ENCODE peak calls at places on chromosomes 13 and 19, in six cellular contexts. One of them, this sample, is unnamed.
A peak's percentile ranks its signal among the peaks of the same experiment; 100 is the strongest.

GRCh38 chr19:18541992-18542935 is 1.1 kb downstream of the FKBP8 start:
- DNase-seq in vagina: no peak
- DNase-seq in cardiac muscle cell: no peak
- DNase-seq in PC-3: no peak
- DNase-seq in fibroblast of lung: no peak
- DNase-seq in left ventricle myocardium inferior: no peak
- DNase-seq in this sample: no peak

GRCh38 chr19:6697291-6697690 is 23.2 kb downstream of the C3 start:
- DNase-seq in vagina: no peak
- DNase-seq in cardiac muscle cell: no peak
- DNase-seq in PC-3: no peak
- DNase-seq in fibroblast of lung: no peak
- DNase-seq in left ventricle myocardium inferior: no peak
- DNase-seq in this sample: no peak

GRCh38 chr19:41863209-41863931 is 3.3 kb downstream of the RPS19 start:
- DNase-seq in vagina: no peak
- DNase-seq in cardiac muscle cell: no peak
- DNase-seq in PC-3: no peak
- DNase-seq in fibroblast of lung: no peak
- DNase-seq in left ventricle myocardium inferior: no peak
- DNase-seq in this sample: no peak

GRCh38 chr13:46296920-46297319 is 85.2 kb downstream of the LRRC63 start:
- DNase-seq in vagina: no peak
- DNase-seq in cardiac muscle cell: peak; percentile 95
- DNase-seq in PC-3: peak; percentile 18
- DNase-seq in fibroblast of lung: peak; percentile 94
- DNase-seq in left ventricle myocardium inferior: no peak
- DNase-seq in this sample: no peak

GRCh38 chr19:1472227-1473055 is 6.6 kb downstream of the C19orf25 start:
- DNase-seq in vagina: no peak
- DNase-seq in cardiac muscle cell: no peak
- DNase-seq in PC-3: no peak
- DNase-seq in fibroblast of lung: no peak
- DNase-seq in left ventricle myocardium inferior: no peak
- DNase-seq in this sample: no peak

GRCh38 chr13:103101902-103102301 is 35.7 kb upstream of the SLC10A2 start:
- DNase-seq in vagina: no peak
- DNase-seq in cardiac muscle cell: no peak
- DNase-seq in PC-3: no peak
- DNase-seq in fibroblast of lung: no peak
- DNase-seq in left ventricle myocardium inferior: no peak
- DNase-seq in this sample: no peak

GRCh38 chr13:66347718-66348117 is 882.4 kb downstream of the PCDH9 start:
- DNase-seq in vagina: no peak
- DNase-seq in cardiac muscle cell: no peak
- DNase-seq in PC-3: no peak
- DNase-seq in fibroblast of lung: no peak
- DNase-seq in left ventricle myocardium inferior: no peak
- DNase-seq in this sample: no peak

GRCh38 chr13:58024103-58024502 is 392.6 kb downstream of the PCDH17 start:
- DNase-seq in vagina: no peak
- DNase-seq in cardiac muscle cell: no peak
- DNase-seq in PC-3: no peak
- DNase-seq in fibroblast of lung: no peak
- DNase-seq in left ventricle myocardium inferior: no peak
- DNase-seq in this sample: no peak

GRCh38 chr13:80307401-80307987 is 33.4 kb downstream of the SPRY2 start:
- DNase-seq in vagina: no peak
- DNase-seq in cardiac muscle cell: no peak
- DNase-seq in PC-3: no peak
- DNase-seq in fibroblast of lung: no peak
- DNase-seq in left ventricle myocardium inferior: no peak
- DNase-seq in this sample: no peak

GRCh38 chr19:17090501-17091074 is 15.0 kb downstream of the MYO9B start:
- DNase-seq in vagina: no peak
- DNase-seq in cardiac muscle cell: peak; percentile 36
- DNase-seq in PC-3: no peak
- DNase-seq in fibroblast of lung: no peak
- DNase-seq in left ventricle myocardium inferior: no peak
- DNase-seq in this sample: no peak

GRCh38 chr13:44051405-44051804 is 171.7 kb downstream of the LACC1 start:
- DNase-seq in vagina: no peak
- DNase-seq in cardiac muscle cell: no peak
- DNase-seq in PC-3: no peak
- DNase-seq in fibroblast of lung: no peak
- DNase-seq in left ventricle myocardium inferior: no peak
- DNase-seq in this sample: no peak

GRCh38 chr13:44049546-44049945 is 169.8 kb downstream of the LACC1 start:
- DNase-seq in vagina: no peak
- DNase-seq in cardiac muscle cell: no peak
- DNase-seq in PC-3: no peak
- DNase-seq in fibroblast of lung: no peak
- DNase-seq in left ventricle myocardium inferior: no peak
- DNase-seq in this sample: no peak

GRCh38 chr13:44046428-44046827 is 166.7 kb downstream of the LACC1 start:
- DNase-seq in vagina: no peak
- DNase-seq in cardiac muscle cell: no peak
- DNase-seq in PC-3: no peak
- DNase-seq in fibroblast of lung: no peak
- DNase-seq in left ventricle myocardium inferior: no peak
- DNase-seq in this sample: no peak

GRCh38 chr13:44050450-44051063 is 170.9 kb downstream of the LACC1 start:
- DNase-seq in vagina: no peak
- DNase-seq in cardiac muscle cell: peak; percentile 54
- DNase-seq in PC-3: peak; percentile 62
- DNase-seq in fibroblast of lung: peak; percentile 66
- DNase-seq in left ventricle myocardium inferior: no peak
- DNase-seq in this sample: no peak

DNA sequence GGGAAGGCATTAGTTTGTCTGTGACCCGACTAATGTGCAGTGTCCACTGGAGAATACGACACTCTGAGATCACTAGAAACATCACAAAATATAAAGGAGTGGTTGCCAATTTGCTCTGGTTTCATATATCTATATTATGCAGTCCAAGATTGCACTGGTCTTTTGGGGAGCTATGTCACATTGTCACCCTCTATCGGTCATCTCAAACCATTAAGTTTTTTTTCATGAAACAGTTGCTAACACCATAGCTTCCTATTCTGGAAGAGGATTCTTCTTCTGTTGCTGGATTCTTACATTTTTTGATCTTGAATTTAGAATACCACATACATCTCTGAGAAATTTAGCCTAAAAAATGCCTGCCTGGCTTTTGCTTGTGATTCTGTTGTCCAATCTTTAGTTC is 168.6 kb downstream of the LACC1 start:
- DNase-seq in vagina: no peak
- DNase-seq in cardiac muscle cell: peak; percentile 21
- DNase-seq in PC-3: peak; percentile 46
- DNase-seq in fibroblast of lung: peak; percentile 25
- DNase-seq in left ventricle myocardium inferior: no peak
- DNase-seq in this sample: no peak
- TF ChIP-seq CTCF in vagina: no peak
- TF ChIP-seq CTCF in cardiac muscle cell: peak; percentile 21
- TF ChIP-seq CTCF in PC-3: peak; percentile 66
- TF ChIP-seq CTCF in fibroblast of lung: peak; percentile 22
- TF ChIP-seq CTCF in left ventricle myocardium inferior: peak; percentile 39
- TF ChIP-seq CTCF in this sample: no peak

DNA sequence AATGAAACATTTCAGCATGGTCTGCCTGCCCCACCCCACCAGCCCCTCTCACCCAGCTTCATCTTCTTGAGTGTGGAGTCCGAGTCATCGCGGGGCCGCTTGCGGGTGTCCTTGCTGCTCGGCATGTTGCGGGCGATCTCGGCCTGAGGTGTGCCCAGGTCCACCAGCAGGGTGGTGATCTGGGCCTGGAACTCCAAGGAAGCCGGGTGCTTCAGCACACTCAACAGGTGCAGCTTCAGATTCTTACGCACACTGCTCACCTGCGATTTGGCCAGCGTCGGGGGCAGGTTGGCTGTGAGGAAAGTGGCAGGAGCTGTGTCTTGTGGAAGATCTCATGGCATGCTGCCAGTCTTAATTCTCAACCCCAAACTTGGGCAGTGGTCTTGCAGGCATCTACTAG is 20.7 kb downstream of the SYMPK start:
- DNase-seq in vagina: peak; percentile 54
- DNase-seq in cardiac muscle cell: no peak
- DNase-seq in PC-3: no peak
- DNase-seq in fibroblast of lung: no peak
- DNase-seq in left ventricle myocardium inferior: no peak
- DNase-seq in this sample: no peak
- H3K36me3 ChIP-seq in vagina: no peaks in the 10 kb centered on the region
- H3K36me3 ChIP-seq in cardiac muscle cell: peaks cover 56% of the 10 kb centered on the region
- H3K36me3 ChIP-seq in PC-3: peaks cover 18% of the 10 kb centered on the region
- H3K36me3 ChIP-seq in fibroblast of lung: peaks cover 20% of the 10 kb centered on the region
- H3K36me3 ChIP-seq in left ventricle myocardium inferior: peaks cover 100% of the 10 kb centered on the region
- H3K36me3 ChIP-seq in this sample: peaks cover 97% of the 10 kb centered on the region

GRCh38 chr13:110345266-110345665 is 38.2 kb downstream of the COL4A2 start:
- DNase-seq in vagina: no peak
- DNase-seq in cardiac muscle cell: no peak
- DNase-seq in PC-3: no peak
- DNase-seq in fibroblast of lung: no peak
- DNase-seq in left ventricle myocardium inferior: no peak
- DNase-seq in this sample: peak; percentile 16
- H3K27ac ChIP-seq in vagina: peak overlapping the region; percentile 33
- H3K27ac ChIP-seq in cardiac muscle cell: no peak overlapping the region
- H3K27ac ChIP-seq in PC-3: no peak overlapping the region
- H3K27ac ChIP-seq in fibroblast of lung: no peak overlapping the region
- H3K27ac ChIP-seq in left ventricle myocardium inferior: no peak overlapping the region
- H3K27ac ChIP-seq in this sample: peak overlapping the region; percentile 74

GRCh38 chr19:11169896-11170678 is 14.5 kb upstream of the SPC24 start:
- DNase-seq in vagina: no peak
- DNase-seq in cardiac muscle cell: peak; percentile 84
- DNase-seq in PC-3: no peak
- DNase-seq in fibroblast of lung: peak; percentile 42
- DNase-seq in left ventricle myocardium inferior: no peak
- DNase-seq in this sample: no peak
- TF ChIP-seq CTCF in vagina: no peak
- TF ChIP-seq CTCF in cardiac muscle cell: no peak
- TF ChIP-seq CTCF in PC-3: no peak
- TF ChIP-seq CTCF in fibroblast of lung: no peak
- TF ChIP-seq CTCF in left ventricle myocardium inferior: no peak
- TF ChIP-seq CTCF in this sample: no peak

GRCh38 chr13:98423417-98423816 is 153.5 kb downstream of the STK24 start:
- DNase-seq in vagina: no peak
- DNase-seq in cardiac muscle cell: no peak
- DNase-seq in PC-3: no peak
- DNase-seq in fibroblast of lung: no peak
- DNase-seq in left ventricle myocardium inferior: no peak
- DNase-seq in this sample: no peak
- H3K36me3 ChIP-seq in vagina: no peaks in the 10 kb centered on the region
- H3K36me3 ChIP-seq in cardiac muscle cell: no peaks in the 10 kb centered on the region
- H3K36me3 ChIP-seq in PC-3: no peaks in the 10 kb centered on the region
- H3K36me3 ChIP-seq in fibroblast of lung: peaks cover 11% of the 10 kb centered on the region
- H3K36me3 ChIP-seq in left ventricle myocardium inferior: peaks cover 18% of the 10 kb centered on the region
- H3K36me3 ChIP-seq in this sample: peaks cover 24% of the 10 kb centered on the region

GRCh38 chr19:49186108-49186507 is 28.5 kb downstream of the TRPM4 start:
- DNase-seq in vagina: no peak
- DNase-seq in cardiac muscle cell: no peak
- DNase-seq in PC-3: no peak
- DNase-seq in fibroblast of lung: no peak
- DNase-seq in left ventricle myocardium inferior: no peak
- DNase-seq in this sample: no peak
- H3K27ac ChIP-seq in vagina: no peak overlapping the region
- H3K27ac ChIP-seq in cardiac muscle cell: no peak overlapping the region
- H3K27ac ChIP-seq in PC-3: no peak overlapping the region
- H3K27ac ChIP-seq in fibroblast of lung: no peak overlapping the region
- H3K27ac ChIP-seq in left ventricle myocardium inferior: no peak overlapping the region
- H3K27ac ChIP-seq in this sample: no peak overlapping the region